ENCODE peak calls at places on chromosomes 16 and 17, in four cellular contexts. N is transverse colon, I is activated T-cell treated with anti-CD3 and anti-CD28 coated beads for 1 hour, G is epithelial cell of proximal tubule. F is an unnamed sample.

GRCh38 chr17:56973520-56973919 is 4.4 kb upstream of the SCPEP1 start:
- DNase-seq in N (no peak), I (no peak), G (no peak), F (no peak)

GRCh38 chr17:40457369-40457768 is 14.1 kb downstream of the IGFBP4 start:
- DNase-seq in N (no peak), I (no peak), G (no peak), F (no peak)

GRCh38 chr16:317583-317982 is 34.6 kb downstream of the PDIA2 start:
- DNase-seq in N (no peak), I (no peak), G (no peak), F (no peak)

GRCh38 chr17:65754081-65754480 is 192.6 kb upstream of the AXIN2 start:
- DNase-seq in N (no peak), I (no peak), G (no peak), F (no peak)

GRCh38 chr16:29943846-29944669 is 17.8 kb upstream of the TMEM219 start:
- DNase-seq in N (peak), I (no peak), G (peak), F (peak)

GRCh38 chr17:49597438-49597837 is 21.8 kb downstream of the NXPH3 start:
- DNase-seq in N (no peak), I (no peak), G (no peak), F (no peak)

GRCh38 chr16:50846511-50846910 is 104.6 kb downstream of the CYLD start:
- DNase-seq in N (no peak), I (no peak), G (no peak), F (no peak)

GRCh38 chr16:81005644-81006471 is 827 bp downstream of the CMC2 start:
- DNase-seq in N (peak), I (no peak), G (no peak), F (peak)

GRCh38 chr16:86914850-86915717 is 336.7 kb downstream of the FOXL1 start:
- DNase-seq in N (no peak), I (no peak), G (no peak), F (no peak)

GRCh38 chr17:32497431-32498205 is 10.8 kb downstream of the CDK5R1 start:
- DNase-seq in N (no peak), I (no peak), G (no peak), F (peak)

GRCh38 chr17:80036715-80037477 is 454 bp downstream of the CCDC40 start:
- DNase-seq in N (peak), I (peak), G (no peak), F (peak)

GRCh38 chr16:68790130-68790761 is 53.1 kb upstream of the TANGO6 start:
- DNase-seq in N (peak), I (no peak), G (peak), F (peak)

GRCh38 chr16:57058291-57058861 is 34.0 kb upstream of the CPNE2 start:
- DNase-seq in N (no peak), I (no peak), G (no peak), F (no peak)

GRCh38 chr17:9922012-9922848 is 17.2 kb upstream of the RCVRN start:
- DNase-seq in N (no peak), I (no peak), G (no peak), F (no peak)

GRCh38 chr17:4998027-4998665 is 396 bp downstream of the KIF1C start:
- DNase-seq in N (peak), I (no peak), G (no peak), F (no peak)

GRCh38 chr17:62929320-62929719 is 36.7 kb upstream of the TANC2 start:
- DNase-seq in N (no peak), I (no peak), G (no peak), F (no peak)